ENCODE peak calls at places on chromosomes 4 and X, in ten cellular contexts. X is CD4-positive, alpha-beta T cell; Z is progenitor cell of endocrine pancreas; S is IMR-90; N is H9; O is fibroblast of pulmonary artery; L is glutamatergic neuron; U is prostate gland; J is fibroblast of mammary gland; I is left lung. T is an unnamed sample.
A peak's percentile ranks its signal among the peaks of the same experiment; 100 is the strongest.

GRCh38 chr4:7165874-7166201 is 26.5 kb upstream of the SORCS2 start:
- DNase-seq in N (no peak), Z (no peak), J (no peak), L (no peak), X (no peak), S (no peak), O (no peak), U (no peak), I (peak; percentile 28), T (no peak)

GRCh38 chrX:70013483-70014222 is 36.1 kb downstream of the AWAT2 start:
- DNase-seq in X (no peak), U (no peak), Z (no peak), I (no peak), J (no peak), S (no peak), L (no peak), O (peak; percentile 58), N (no peak), T (no peak)

GRCh38 chr4:1575418-1576199 is 108.5 kb downstream of the FAM53A start:
- DNase-seq in I (no peak), U (no peak), J (no peak), O (no peak), X (no peak), S (no peak), L (peak; percentile 15), N (no peak), Z (no peak), T (no peak)

GRCh38 chr4:1590244-1590643 is 93.9 kb downstream of the FAM53A start:
- DNase-seq in S (no peak), X (no peak), L (no peak), O (no peak), I (no peak), U (no peak), Z (no peak), N (no peak), J (no peak), T (no peak)

GRCh38 chrX:45421806-45422205 is 221.1 kb upstream of the DIPK2B start:
- DNase-seq in S (no peak), J (peak; percentile 28), U (no peak), O (no peak), Z (no peak), L (no peak), N (no peak), X (no peak), I (no peak), T (no peak)

GRCh38 chr4:112361181-112361791 is 64.1 kb downstream of the ALPK1 start:
- DNase-seq in L (no peak), O (peak; percentile 7), J (peak; percentile 4), S (peak; percentile 27), N (peak; percentile 92), Z (no peak), I (no peak), X (no peak), U (no peak), T (no peak)

GRCh38 chr4:56123051-56123450 is 174.3 kb downstream of the CEP135 start:
- DNase-seq in J (no peak), S (no peak), U (no peak), N (no peak), O (no peak), X (no peak), L (no peak), Z (no peak), I (no peak), T (no peak)

GRCh38 chr4:65089666-65090065 is 580.6 kb downstream of the EPHA5 start:
- DNase-seq in X (no peak), U (no peak), J (peak; percentile 1), L (no peak), I (no peak), S (no peak), Z (no peak), O (peak; percentile 45), N (no peak), T (no peak)

GRCh38 chr4:140149851-140150635 is 3.9 kb downstream of the MAML3 start:
- DNase-seq in J (peak; percentile 41), X (peak; percentile 76), O (peak; percentile 42), N (peak; percentile 75), Z (peak; percentile 46), U (peak; percentile 84), L (peak; percentile 72), S (peak; percentile 61), I (peak; percentile 82), T (peak; percentile 77)

GRCh38 chr4:152957437-152958185 is 21.5 kb downstream of the FHDC1 start:
- DNase-seq in L (no peak), O (no peak), U (no peak), X (no peak), S (no peak), Z (no peak), I (peak; percentile 67), N (no peak), J (no peak), T (no peak)
- TF ChIP-seq CTCF in L (no peak), O (peak; percentile 17), U (no peak), X (no peak), S (no peak), Z (peak; percentile 26), I (no peak), N (no peak), J (no peak), T (no peak)

DNA sequence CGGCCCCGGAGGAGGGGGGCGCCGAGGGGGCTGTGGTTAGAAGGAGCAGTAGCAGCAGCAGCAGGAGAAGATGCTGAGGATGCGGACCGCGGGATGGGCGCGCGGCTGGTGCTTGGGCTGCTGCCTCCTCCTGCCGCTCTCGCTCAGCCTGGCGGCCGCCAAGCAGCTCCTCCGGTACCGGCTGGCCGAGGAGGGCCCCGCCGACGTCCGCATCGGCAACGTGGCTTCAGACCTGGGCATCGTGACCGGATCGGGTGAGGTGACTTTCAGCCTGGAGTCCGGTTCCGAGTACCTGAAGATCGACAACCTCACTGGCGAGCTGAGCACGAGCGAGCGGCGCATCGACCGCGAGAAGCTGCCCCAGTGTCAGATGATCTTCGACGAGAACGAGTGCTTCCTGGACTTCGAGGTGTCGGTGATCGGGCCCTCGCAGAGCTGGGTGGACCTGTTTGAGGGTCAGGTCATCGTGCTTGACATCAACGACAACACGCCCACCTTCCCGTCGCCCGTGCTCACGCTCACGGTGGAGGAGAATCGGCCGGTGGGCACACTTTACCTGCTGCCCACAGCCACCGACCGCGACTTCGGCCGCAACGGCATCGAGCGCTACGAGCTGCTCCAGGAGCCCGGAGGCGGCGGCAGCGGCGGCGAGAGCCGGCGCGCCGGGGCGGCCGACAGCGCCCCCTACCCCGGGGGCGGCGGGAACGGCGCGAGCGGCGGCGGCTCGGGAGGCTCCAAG is 1.4 kb downstream of the PCDH7 start:
- DNase-seq in Z (peak; percentile 61), U (peak; percentile 19), I (peak; percentile 34), X (no peak), S (peak; percentile 44), O (peak; percentile 39), L (peak; percentile 78), N (peak; percentile 55), J (peak; percentile 33), T (no peak)
- TF ChIP-seq CTCF in Z (peak; percentile 68), U (peak; percentile 42), I (no peak), X (no peak), S (peak; percentile 62), O (no peak), L (peak; percentile 50), N (peak; percentile 59), J (no peak), T (no peak)

GRCh38 chr4:2935762-2936743 is 27.2 kb downstream of the NOP14 start:
- DNase-seq in Z (no peak), L (no peak), S (no peak), I (peak; percentile 31), N (no peak), O (peak; percentile 37), X (peak; percentile 45), U (no peak), J (peak; percentile 57), T (peak; percentile 67)

GRCh38 chr4:2934077-2934812 is 29.0 kb downstream of the NOP14 start:
- DNase-seq in U (no peak), X (peak; percentile 55), O (peak; percentile 57), S (peak; percentile 24), L (no peak), I (peak; percentile 62), Z (no peak), J (peak; percentile 65), N (no peak), T (no peak)

GRCh38 chr4:2933566-2934076 is 29.6 kb downstream of the NOP14 start:
- DNase-seq in Z (no peak), O (no peak), L (no peak), S (no peak), U (no peak), I (peak; percentile 47), N (no peak), X (no peak), J (no peak), T (no peak)

GRCh38 chr4:2936773-2937145 is 26.4 kb downstream of the NOP14 start:
- DNase-seq in O (peak; percentile 46), S (peak; percentile 58), X (peak; percentile 42), J (peak; percentile 89), U (no peak), N (no peak), I (peak; percentile 29), L (no peak), Z (no peak), T (peak; percentile 49)

DNA sequence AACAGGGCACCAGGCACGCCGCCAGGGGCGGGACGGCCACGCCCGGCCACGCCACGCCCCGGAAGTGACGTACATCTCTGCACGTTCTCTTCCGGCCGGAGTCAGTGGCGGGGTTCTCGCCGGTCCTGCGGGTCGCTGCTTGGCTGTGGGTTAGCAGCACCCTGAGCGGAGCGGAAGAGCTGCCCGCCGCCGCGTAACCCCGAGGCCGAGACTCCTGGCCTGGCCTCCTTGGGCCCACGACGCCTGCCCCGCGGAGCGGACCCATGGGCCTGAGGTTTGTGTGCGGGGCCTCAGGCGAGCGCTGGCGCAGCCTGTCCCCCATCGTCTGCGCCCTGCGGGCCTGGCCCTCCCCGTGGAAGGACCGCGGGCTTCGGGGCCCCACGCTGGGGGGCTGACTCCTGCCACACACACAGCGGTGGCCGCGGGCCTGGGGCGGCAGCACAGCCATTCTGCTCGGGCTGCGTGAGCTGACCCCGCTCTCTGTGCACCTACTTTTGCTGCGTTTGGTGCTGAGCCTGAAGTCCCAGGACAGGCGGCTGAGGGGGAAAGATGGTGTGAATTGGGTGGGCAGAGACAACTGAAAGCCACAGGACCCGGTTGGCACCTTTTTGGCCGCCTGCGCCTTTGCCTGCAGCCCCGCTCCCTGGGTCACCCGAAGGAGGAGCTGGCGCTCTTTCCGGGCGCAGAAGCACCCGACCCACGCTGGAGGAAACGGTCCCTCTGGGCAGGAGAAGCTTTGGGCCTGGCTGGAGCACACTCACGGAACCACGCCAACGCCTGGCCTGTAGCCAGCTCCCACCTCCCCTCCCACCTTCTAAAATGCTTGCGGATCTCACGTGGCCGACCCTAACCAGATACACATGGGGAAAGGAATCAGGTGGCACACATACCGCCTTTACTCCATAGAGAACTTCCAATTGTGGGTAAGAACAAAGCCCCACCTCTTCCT is 28.1 kb downstream of the NOP14 start:
- DNase-seq in U (peak; percentile 94), N (peak; percentile 92), O (peak; percentile 85), L (peak; percentile 98), J (peak; percentile 85), S (peak; percentile 85), X (peak; percentile 96), I (peak; percentile 95), Z (peak; percentile 93), T (peak; percentile 99)
- TF ChIP-seq CTCF in U (peak; percentile 61), N (no peak), O (no peak), L (no peak), J (no peak), S (no peak), X (no peak), I (no peak), Z (no peak), T (no peak)

GRCh38 chrX:109890910-109891502 is 111.9 kb upstream of the TMEM164 start:
- DNase-seq in O (peak; percentile 70), S (peak; percentile 59), N (peak; percentile 76), Z (peak; percentile 68), J (peak; percentile 59), I (no peak), X (peak; percentile 27), U (peak; percentile 20), L (peak; percentile 60), T (peak; percentile 10)
- TF ChIP-seq CTCF in O (peak; percentile 76), S (peak; percentile 77), N (peak; percentile 95), Z (peak; percentile 94), J (peak; percentile 94), I (peak; percentile 78), X (peak; percentile 73), U (peak; percentile 53), L (peak; percentile 83), T (peak; percentile 65)